ENCODE peak calls at places on chromosomes 5 and 9, in nine cellular contexts. N is sigmoid colon; G is effector CD4-positive, alpha-beta T cell; Z is transverse colon; H is RCC 7860; Q is OCI-LY7; I is GM12865; L is Ammon's horn; J is stimulated activated effector memory CD8-positive, alpha-beta T cell treated with anti-CD3 and anti-CD28 coated beads, Interleukin-12 subunit alpha, Interleukin-12 subunit beta, amount 100 ng/mL, for 72 hours. F is an unnamed sample.

GRCh38 chr9:130476151-130476730 is 31.5 kb downstream of the ASS1 start:
- DNase-seq in N (no peak), G (no peak), Z (no peak), H (no peak), Q (no peak), I (no peak), L (no peak), J (no peak), F (no peak)

GRCh38 chr5:73186976-73187375 is 14.0 kb downstream of the TMEM174 start:
- DNase-seq in N (no peak), G (no peak), Z (no peak), H (no peak), Q (no peak), I (no peak), L (no peak), J (no peak), F (no peak)

GRCh38 chr5:14671414-14671813 is 6.9 kb downstream of the OTULIN start:
- DNase-seq in N (no peak), G (no peak), Z (no peak), H (peak), Q (no peak), I (peak), L (no peak), J (no peak), F (no peak)

GRCh38 chr5:171418982-171419662 is at the start of gene FGF18:
- DNase-seq in N (no peak), G (peak), Z (peak), H (no peak), Q (peak), I (peak), L (no peak), J (peak), F (no peak)

GRCh38 chr5:43192558-43193170 is 639 bp downstream of the NIM1K start:
- DNase-seq in N (peak), G (no peak), Z (peak), H (no peak), Q (no peak), I (peak), L (peak), J (no peak), F (no peak)

GRCh38 chr5:76403963-76404693 is 1.0 kb downstream of the IQGAP2 start:
- DNase-seq in N (peak), G (peak), Z (peak), H (no peak), Q (peak), I (peak), L (peak), J (peak), F (peak)

GRCh38 chr9:4548796-4549725 is 58.8 kb downstream of the SLC1A1 start:
- DNase-seq in N (no peak), G (no peak), Z (peak), H (no peak), Q (peak), I (peak), L (no peak), J (no peak), F (peak)

GRCh38 chr5:10522224-10522611 is 41.7 kb upstream of the ANKRD33B start:
- DNase-seq in N (no peak), G (no peak), Z (no peak), H (no peak), Q (no peak), I (no peak), L (no peak), J (no peak), F (no peak)

F was measured in B cell.